ENCODE peak calls at places on chromosomes 5 and 9, in seven cellular contexts. C, E, F, D, M, B and Y are unnamed samples.

GRCh38 chr9:33795819-33796218 is 458 bp downstream of the PRSS3 start:
- DNase-seq in C (no peak), E (no peak), F (no peak), D (no peak), M (no peak), B (no peak), Y (peak)

GRCh38 chr5:57839025-57839424 is 356.4 kb upstream of the ACTBL2 start:
- DNase-seq in C (no peak), E (no peak), F (no peak), D (no peak), M (no peak), B (no peak), Y (no peak)

GRCh38 chr9:91182831-91183230 is 178.9 kb downstream of the AUH start:
- DNase-seq in C (no peak), E (no peak), F (no peak), D (no peak), M (no peak), B (no peak), Y (no peak)

GRCh38 chr5:137629646-137630045 is 106.2 kb downstream of the KLHL3 start:
- DNase-seq in C (no peak), E (peak), F (no peak), D (no peak), M (peak), B (no peak), Y (peak)

GRCh38 chr5:32736842-32737241 is 25.7 kb downstream of the NPR3 start:
- DNase-seq in C (no peak), E (no peak), F (no peak), D (no peak), M (no peak), B (no peak), Y (no peak)

GRCh38 chr9:92308893-92309292 is 15.4 kb upstream of the IARS1 start:
- DNase-seq in C (no peak), E (no peak), F (no peak), D (no peak), M (peak), B (no peak), Y (no peak)

GRCh38 chr5:57832873-57833272 is 350.3 kb upstream of the ACTBL2 start:
- DNase-seq in C (no peak), E (no peak), F (no peak), D (no peak), M (peak), B (no peak), Y (no peak)

GRCh38 chr9:116543731-116544400 is 143.2 kb upstream of the TRIM32 start:
- DNase-seq in C (no peak), E (no peak), F (no peak), D (no peak), M (no peak), B (no peak), Y (no peak)

GRCh38 chr5:164000819-164001218 is 495.4 kb downstream of the MAT2B start:
- DNase-seq in C (no peak), E (no peak), F (no peak), D (no peak), M (no peak), B (no peak), Y (no peak)

GRCh38 chr5:142411656-142412425 is 87.0 kb upstream of the SPRY4 start:
- DNase-seq in C (no peak), E (no peak), F (no peak), D (no peak), M (no peak), B (no peak), Y (no peak)

GRCh38 chr9:137241490-137242328 is 622 bp downstream of the TUBB4B start:
- DNase-seq in C (peak), E (peak), F (peak), D (no peak), M (peak), B (peak), Y (peak)

GRCh38 chr9:20619492-20619860 is 2.8 kb downstream of the MLLT3 start:
- DNase-seq in C (no peak), E (no peak), F (no peak), D (no peak), M (no peak), B (no peak), Y (no peak)

GRCh38 chr9:21477466-21477865 is 4.6 kb downstream of the IFNE start:
- DNase-seq in C (no peak), E (no peak), F (no peak), D (no peak), M (no peak), B (no peak), Y (no peak)

GRCh38 chr9:105760053-105760452 is 65.7 kb downstream of the TMEM38B start:
- DNase-seq in C (no peak), E (no peak), F (no peak), D (no peak), M (no peak), B (no peak), Y (no peak)

GRCh38 chr5:171808951-171809350 is 23.3 kb downstream of the SMIM23 start:
- DNase-seq in C (no peak), E (no peak), F (no peak), D (no peak), M (no peak), B (no peak), Y (no peak)

GRCh38 chr5:67610191-67610912 is 413.8 kb upstream of the CD180 start:
- DNase-seq in C (no peak), E (no peak), F (no peak), D (no peak), M (no peak), B (no peak), Y (no peak)

GRCh38 chr9:79660615-79661014 is 88.8 kb downstream of the TLE4 start:
- DNase-seq in C (no peak), E (no peak), F (no peak), D (no peak), M (no peak), B (no peak), Y (no peak)

GRCh38 chr5:150632305-150633160 is 7.9 kb upstream of the SYNPO start:
- DNase-seq in C (no peak), E (no peak), F (no peak), D (no peak), M (peak), B (no peak), Y (no peak)

GRCh38 chr5:141039061-141039460 is 12.1 kb upstream of the PCDHB1 start:
- DNase-seq in C (no peak), E (no peak), F (no peak), D (no peak), M (no peak), B (no peak), Y (no peak)

GRCh38 chr9:105332471-105332870 is 88.0 kb downstream of the SLC44A1 start:
- DNase-seq in C (no peak), E (no peak), F (no peak), D (no peak), M (no peak), B (no peak), Y (no peak)

GRCh38 chr9:100880284-100880683 is 148.2 kb upstream of the PLPPR1 start:
- DNase-seq in C (no peak), E (no peak), F (no peak), D (no peak), M (no peak), B (no peak), Y (no peak)

GRCh38 chr9:91424403-91425176 is 958 bp upstream of the NFIL3 start:
- DNase-seq in C (peak), E (no peak), F (peak), D (no peak), M (peak), B (peak), Y (peak)

GRCh38 chr5:156259618-156260017 is 67.3 kb upstream of the SGCD start:
- DNase-seq in C (no peak), E (no peak), F (no peak), D (no peak), M (no peak), B (no peak), Y (no peak)

GRCh38 chr5:37975531-37975930 is 135.7 kb upstream of the GDNF start:
- DNase-seq in C (no peak), E (no peak), F (no peak), D (no peak), M (no peak), B (no peak), Y (no peak)

GRCh38 chr9:124282442-124283231 is 24.9 kb downstream of the NEK6 start:
- DNase-seq in C (no peak), E (no peak), F (peak), D (no peak), M (peak), B (no peak), Y (peak)

GRCh38 chr5:45454114-45454513 is 242.1 kb downstream of the HCN1 start:
- DNase-seq in C (no peak), E (no peak), F (no peak), D (no peak), M (no peak), B (no peak), Y (peak)

GRCh38 chr5:31581498-31582099 is 49.5 kb downstream of the C5orf22 start:
- DNase-seq in C (no peak), E (peak), F (no peak), D (no peak), M (peak), B (no peak), Y (peak)

GRCh38 chr5:153831976-153832375 is 206.7 kb downstream of the FAM114A2 start:
- DNase-seq in C (no peak), E (no peak), F (no peak), D (no peak), M (peak), B (no peak), Y (peak)

GRCh38 chr5:132850066-132850465 is 16.2 kb downstream of the GDF9 start:
- DNase-seq in C (no peak), E (no peak), F (no peak), D (no peak), M (no peak), B (no peak), Y (no peak)

GRCh38 chr5:168314735-168315411 is 23.4 kb downstream of the WWC1 start:
- DNase-seq in C (no peak), E (peak), F (no peak), D (no peak), M (no peak), B (no peak), Y (peak)

GRCh38 chr5:37714756-37715155 is 125.1 kb downstream of the GDNF start:
- DNase-seq in C (no peak), E (no peak), F (no peak), D (no peak), M (no peak), B (no peak), Y (no peak)

GRCh38 chr9:114339130-114339908 is 9.7 kb downstream of the ORM2 start:
- DNase-seq in C (peak), E (peak), F (peak), D (no peak), M (peak), B (peak), Y (peak)

GRCh38 chr5:56490971-56491468 is 257.9 kb upstream of the ANKRD55 start:
- DNase-seq in C (peak), E (no peak), F (no peak), D (no peak), M (no peak), B (no peak), Y (peak)

GRCh38 chr9:71630371-71630770 is 137.9 kb downstream of the CEMIP2 start:
- DNase-seq in C (no peak), E (no peak), F (no peak), D (no peak), M (peak), B (no peak), Y (no peak)

GRCh38 chr5:159435855-159436254 is 105.6 kb upstream of the IL12B start:
- DNase-seq in C (no peak), E (no peak), F (no peak), D (no peak), M (no peak), B (no peak), Y (no peak)